ENCODE peak calls at places on chromosome 13, in eight cellular contexts. O is epithelial cell of proximal tubule, G is right lobe of liver, M is mucosa of descending colon, X is heart right ventricle, W is body of pancreas, I is GM12865, R is PC-3. E is an unnamed sample.

GRCh38 chr13:27704681-27705080 is 83.0 kb downstream of the POLR1D start:
- DNase-seq in O (no peak), G (no peak), M (no peak), X (no peak), W (no peak), I (peak), R (no peak), E (no peak)

GRCh38 chr13:111508902-111509509 is 188.6 kb downstream of the TEX29 start:
- DNase-seq in O (no peak), G (no peak), M (no peak), X (no peak), W (no peak), I (no peak), R (no peak), E (no peak)

GRCh38 chr13:28626266-28626665 is 32.7 kb upstream of the POMP start:
- DNase-seq in O (no peak), G (no peak), M (no peak), X (no peak), W (no peak), I (no peak), R (no peak), E (peak)

GRCh38 chr13:109275848-109276247 is 510.5 kb downstream of the IRS2 start:
- DNase-seq in O (no peak), G (no peak), M (peak), X (no peak), W (peak), I (no peak), R (no peak), E (no peak)

GRCh38 chr13:105665284-105665683 is 870.2 kb downstream of the EFNB2 start:
- DNase-seq in O (peak), G (no peak), M (no peak), X (no peak), W (no peak), I (no peak), R (peak), E (peak)

GRCh38 chr13:24660023-24660806 is 20.0 kb upstream of the ATP12A start:
- DNase-seq in O (no peak), G (no peak), M (peak), X (no peak), W (no peak), I (no peak), R (peak), E (no peak)

GRCh38 chr13:85725433-85725832 is 73.8 kb downstream of the SLITRK6 start:
- DNase-seq in O (no peak), G (no peak), M (no peak), X (no peak), W (no peak), I (no peak), R (peak), E (no peak)

GRCh38 chr13:41848435-41849255 is 112.3 kb downstream of the VWA8 start:
- DNase-seq in O (no peak), G (no peak), M (no peak), X (no peak), W (no peak), I (no peak), R (no peak), E (no peak)

GRCh38 chr13:67137044-67137735 is 92.9 kb downstream of the PCDH9 start:
- DNase-seq in O (no peak), G (no peak), M (no peak), X (no peak), W (no peak), I (no peak), R (no peak), E (no peak)

GRCh38 chr13:80654638-80655249 is 313.8 kb upstream of the SPRY2 start:
- DNase-seq in O (no peak), G (no peak), M (no peak), X (peak), W (no peak), I (no peak), R (no peak), E (no peak)

GRCh38 chr13:36753176-36753575 is 65.8 kb upstream of the RFXAP start:
- DNase-seq in O (no peak), G (no peak), M (no peak), X (no peak), W (no peak), I (no peak), R (no peak), E (no peak)

GRCh38 chr13:97221989-97222700 is at the start of gene MBNL2:
- DNase-seq in O (peak), G (peak), M (peak), X (peak), W (peak), I (peak), R (peak), E (peak)

GRCh38 chr13:112740502-112741131 is 50.8 kb downstream of the ATP11A start:
- DNase-seq in O (no peak), G (peak), M (peak), X (peak), W (peak), I (no peak), R (no peak), E (no peak)

GRCh38 chr13:78602561-78603239 is 652 bp downstream of the POU4F1 start:
- DNase-seq in O (no peak), G (no peak), M (no peak), X (no peak), W (no peak), I (peak), R (no peak), E (no peak)

GRCh38 chr13:21583496-21583895 is 20.5 kb downstream of the MICU2 start:
- DNase-seq in O (peak), G (no peak), M (no peak), X (no peak), W (no peak), I (no peak), R (no peak), E (peak)

GRCh38 chr13:29522044-29522685 is 73.3 kb downstream of the SLC7A1 start:
- DNase-seq in O (no peak), G (no peak), M (no peak), X (no peak), W (peak), I (no peak), R (no peak), E (no peak)

GRCh38 chr13:41780736-41781708 is 179.9 kb downstream of the VWA8 start:
- DNase-seq in O (peak), G (no peak), M (no peak), X (no peak), W (peak), I (no peak), R (no peak), E (peak)

GRCh38 chr13:39913339-39913738 is 257.9 kb downstream of the COG6 start:
- DNase-seq in O (no peak), G (no peak), M (no peak), X (no peak), W (no peak), I (no peak), R (no peak), E (no peak)

GRCh38 chr13:112596220-112596619 is 8.3 kb upstream of the TUBGCP3 start:
- DNase-seq in O (no peak), G (no peak), M (no peak), X (no peak), W (no peak), I (no peak), R (no peak), E (no peak)

GRCh38 chr13:98565726-98566577 is 11.0 kb downstream of the STK24 start:
- DNase-seq in O (no peak), G (peak), M (peak), X (peak), W (peak), I (peak), R (no peak), E (no peak)

GRCh38 chr13:58542530-58542929 is 911.0 kb downstream of the PCDH17 start:
- DNase-seq in O (peak), G (no peak), M (no peak), X (no peak), W (no peak), I (no peak), R (no peak), E (no peak)

GRCh38 chr13:44125943-44126469 is 246.3 kb downstream of the LACC1 start:
- DNase-seq in O (no peak), G (no peak), M (no peak), X (no peak), W (no peak), I (no peak), R (peak), E (no peak)

GRCh38 chr13:57624565-57625435 is 6.7 kb upstream of the PCDH17 start:
- DNase-seq in O (peak), G (no peak), M (peak), X (no peak), W (peak), I (peak), R (peak), E (no peak)

GRCh38 chr13:88086577-88086976 is 415.4 kb downstream of the SLITRK5 start:
- DNase-seq in O (no peak), G (no peak), M (no peak), X (no peak), W (no peak), I (no peak), R (peak), E (no peak)

GRCh38 chr13:110116072-110116487 is 190.9 kb downstream of the COL4A1 start:
- DNase-seq in O (no peak), G (peak), M (peak), X (peak), W (peak), I (peak), R (peak), E (no peak)

GRCh38 chr13:34357435-34358232 is 539.7 kb downstream of the RFC3 start:
- DNase-seq in O (peak), G (no peak), M (no peak), X (no peak), W (peak), I (peak), R (peak), E (peak)

GRCh38 chr13:93769607-93770006 is 543.0 kb downstream of the GPC6 start:
- DNase-seq in O (no peak), G (no peak), M (no peak), X (no peak), W (no peak), I (no peak), R (no peak), E (no peak)

GRCh38 chr13:36096411-36097184 is 34.6 kb downstream of the DCLK1 start:
- DNase-seq in O (peak), G (no peak), M (no peak), X (no peak), W (no peak), I (no peak), R (no peak), E (no peak)

GRCh38 chr13:19179916-19180315 is 1.7 kb downstream of the TUBA3C start:
- DNase-seq in O (no peak), G (no peak), M (no peak), X (no peak), W (no peak), I (no peak), R (no peak), E (no peak)

GRCh38 chr13:72139192-72139591 is 272.2 kb upstream of the DACH1 start:
- DNase-seq in O (no peak), G (no peak), M (no peak), X (no peak), W (peak), I (no peak), R (no peak), E (no peak)

GRCh38 chr13:52845334-52845761 is 3.1 kb downstream of the PCDH8 start:
- DNase-seq in O (no peak), G (no peak), M (no peak), X (no peak), W (no peak), I (no peak), R (no peak), E (no peak)

GRCh38 chr13:51478418-51479198 is 25.8 kb upstream of the INTS6 start:
- DNase-seq in O (no peak), G (no peak), M (no peak), X (no peak), W (peak), I (no peak), R (no peak), E (no peak)

GRCh38 chr13:38577048-38577447 is 109.8 kb upstream of the FREM2 start:
- DNase-seq in O (no peak), G (no peak), M (no peak), X (no peak), W (no peak), I (peak), R (no peak), E (peak)
- TF ChIP-seq CTCF in O (no peak), G (no peak), M (no peak), X (no peak), W (peak), I (peak), R (no peak), E (no peak)

GRCh38 chr13:106709509-106709908 is 141.6 kb upstream of the ARGLU1 start:
- DNase-seq in O (no peak), G (no peak), M (no peak), X (no peak), W (no peak), I (no peak), R (no peak), E (no peak)

GRCh38 chr13:106714271-106714670 is 146.3 kb upstream of the ARGLU1 start:
- DNase-seq in O (no peak), G (no peak), M (no peak), X (no peak), W (no peak), I (no peak), R (no peak), E (no peak)

GRCh38 chr13:106710267-106710666 is 142.3 kb upstream of the ARGLU1 start:
- DNase-seq in O (no peak), G (no peak), M (no peak), X (no peak), W (no peak), I (no peak), R (no peak), E (no peak)
- H3K4me3 ChIP-seq in O (no peak), G (no peak), M (no peak), X (peak), W (no peak), I (no peak), R (no peak), E (no peak)

DNA sequence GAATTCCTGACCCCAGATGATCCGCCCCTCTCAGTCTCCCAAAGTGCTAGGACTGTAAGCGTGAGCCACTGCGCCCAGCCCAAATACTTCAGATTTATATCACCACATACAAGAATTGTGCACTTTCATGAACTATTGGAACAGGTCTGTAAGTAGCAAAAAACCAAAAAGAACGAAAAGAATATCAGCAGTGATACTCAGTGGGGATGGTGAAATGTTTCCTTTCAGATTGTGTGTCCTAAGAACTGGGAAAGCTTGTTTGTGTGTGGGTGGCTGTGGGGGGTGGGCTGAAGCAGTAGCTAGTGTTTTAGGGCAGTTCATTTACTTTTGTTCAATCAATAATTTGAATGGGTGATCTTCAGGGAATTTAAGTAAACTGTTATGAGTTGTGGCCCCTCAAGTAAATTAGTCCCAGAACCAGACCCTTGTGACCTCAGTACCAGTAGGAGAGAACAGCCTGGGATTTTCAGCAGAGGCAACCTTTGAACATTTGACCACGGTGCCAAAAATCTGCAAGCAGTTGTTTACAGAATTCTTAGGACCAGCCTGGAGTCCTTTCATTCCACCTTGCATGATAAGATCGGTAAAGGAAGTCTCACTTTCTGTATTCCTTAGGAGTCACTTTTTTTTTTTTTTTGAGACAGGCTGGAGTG is 106.6 kb downstream of the LRCH1 start:
- DNase-seq in O (no peak), G (no peak), M (peak), X (no peak), W (peak), I (no peak), R (no peak), E (no peak)
- TF ChIP-seq CTCF in O (no peak), G (no peak), M (no peak), X (no peak), W (no peak), I (no peak), R (no peak), E (no peak)

GRCh38 chr13:62626771-62627170 is 1211.1 kb upstream of the PCDH20 start:
- DNase-seq in O (no peak), G (no peak), M (no peak), X (no peak), W (no peak), I (peak), R (peak), E (no peak)
- H3K4me3 ChIP-seq in O (no peak), G (no peak), M (no peak), X (no peak), W (no peak), I (no peak), R (no peak), E (no peak)

DNA sequence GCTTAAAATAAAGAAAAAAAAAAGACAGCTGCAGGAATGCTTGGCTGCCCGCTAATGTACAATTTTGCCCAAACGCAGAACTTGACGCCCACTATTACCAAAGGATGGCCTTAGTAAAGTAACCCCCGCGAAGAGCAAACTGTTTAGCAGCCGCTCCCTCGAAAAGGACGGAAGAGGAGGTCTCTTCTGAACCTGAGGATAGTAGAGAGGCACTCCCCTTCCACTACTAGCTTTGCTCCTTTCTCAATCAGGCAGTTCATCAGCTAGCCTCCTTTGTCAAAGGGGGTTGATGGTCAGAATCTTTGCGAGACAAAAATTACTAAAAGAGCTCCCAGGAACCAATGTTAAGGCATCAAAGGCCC is 556 bp downstream of the CAB39L start:
- DNase-seq in O (no peak), G (no peak), M (no peak), X (no peak), W (no peak), I (peak), R (peak), E (no peak)
- TF ChIP-seq CTCF in O (no peak), G (no peak), M (no peak), X (no peak), W (no peak), I (no peak), R (no peak), E (no peak)